ENCODE peak calls at places on chromosomes 13 and 19, in six cellular contexts. F is H1, C is thyroid gland, D is left ventricle myocardium inferior, Y is GM23338, Q is A549. H is an unnamed sample.
A peak's percentile ranks its signal among the peaks of the same experiment; 100 is the strongest.

GRCh38 chr13:112240076-112240475 is 136.1 kb upstream of the SPACA7 start:
- DNase-seq in F (no peak), Y (no peak), Q (no peak), C (no peak), D (no peak), H (no peak)

GRCh38 chr19:43777163-43777700 is 3.5 kb downstream of the KCNN4 start:
- DNase-seq in C (no peak), D (no peak), Y (no peak), Q (peak; percentile 57), F (no peak), H (no peak)

GRCh38 chr19:16429066-16429758 is 42.6 kb downstream of the EPS15L1 start:
- DNase-seq in D (peak; percentile 80), C (peak; percentile 95), Q (no peak), Y (no peak), F (no peak), H (no peak)

GRCh38 chr13:109787135-109787954 is 962 bp upstream of the IRS2 start:
- DNase-seq in C (peak; percentile 53), D (peak; percentile 40), Q (no peak), Y (peak; percentile 74), F (no peak), H (no peak)

GRCh38 chr13:40362502-40362901 is 303.9 kb downstream of the FOXO1 start:
- DNase-seq in C (no peak), F (no peak), Y (no peak), Q (no peak), D (no peak), H (no peak)

GRCh38 chr13:85603735-85604134 is 195.5 kb downstream of the SLITRK6 start:
- DNase-seq in Q (no peak), Y (no peak), C (no peak), D (no peak), F (no peak), H (no peak)

GRCh38 chr19:3201072-3201700 is 15.5 kb downstream of the NCLN start:
- DNase-seq in F (no peak), C (no peak), Q (no peak), D (no peak), Y (no peak), H (no peak)

GRCh38 chr13:44406617-44407016 is 33.0 kb downstream of the SERP2 start:
- DNase-seq in Q (no peak), C (no peak), D (no peak), F (no peak), Y (no peak), H (no peak)

GRCh38 chr19:35109395-35110112 is 6.1 kb upstream of the FXYD3 start:
- DNase-seq in C (no peak), F (no peak), Y (peak; percentile 30), D (no peak), Q (no peak), H (no peak)

GRCh38 chr19:40701758-40702157 is 11.3 kb upstream of the NUMBL start:
- DNase-seq in Y (no peak), C (no peak), Q (no peak), F (no peak), D (no peak), H (no peak)

GRCh38 chr19:31317542-31317941 is 31.7 kb downstream of the TSHZ3 start:
- DNase-seq in Y (peak; percentile 39), D (no peak), C (no peak), Q (no peak), F (no peak), H (no peak)

GRCh38 chr19:31314849-31315620 is 34.2 kb downstream of the TSHZ3 start:
- DNase-seq in F (no peak), Q (no peak), C (no peak), Y (no peak), D (no peak), H (no peak)

GRCh38 chr19:31317098-31317497 is 32.1 kb downstream of the TSHZ3 start:
- DNase-seq in Q (no peak), C (no peak), D (no peak), F (no peak), Y (no peak), H (no peak)

GRCh38 chr19:31315621-31316011 is 33.6 kb downstream of the TSHZ3 start:
- DNase-seq in C (no peak), D (no peak), Y (no peak), F (no peak), Q (no peak), H (no peak)

DNA sequence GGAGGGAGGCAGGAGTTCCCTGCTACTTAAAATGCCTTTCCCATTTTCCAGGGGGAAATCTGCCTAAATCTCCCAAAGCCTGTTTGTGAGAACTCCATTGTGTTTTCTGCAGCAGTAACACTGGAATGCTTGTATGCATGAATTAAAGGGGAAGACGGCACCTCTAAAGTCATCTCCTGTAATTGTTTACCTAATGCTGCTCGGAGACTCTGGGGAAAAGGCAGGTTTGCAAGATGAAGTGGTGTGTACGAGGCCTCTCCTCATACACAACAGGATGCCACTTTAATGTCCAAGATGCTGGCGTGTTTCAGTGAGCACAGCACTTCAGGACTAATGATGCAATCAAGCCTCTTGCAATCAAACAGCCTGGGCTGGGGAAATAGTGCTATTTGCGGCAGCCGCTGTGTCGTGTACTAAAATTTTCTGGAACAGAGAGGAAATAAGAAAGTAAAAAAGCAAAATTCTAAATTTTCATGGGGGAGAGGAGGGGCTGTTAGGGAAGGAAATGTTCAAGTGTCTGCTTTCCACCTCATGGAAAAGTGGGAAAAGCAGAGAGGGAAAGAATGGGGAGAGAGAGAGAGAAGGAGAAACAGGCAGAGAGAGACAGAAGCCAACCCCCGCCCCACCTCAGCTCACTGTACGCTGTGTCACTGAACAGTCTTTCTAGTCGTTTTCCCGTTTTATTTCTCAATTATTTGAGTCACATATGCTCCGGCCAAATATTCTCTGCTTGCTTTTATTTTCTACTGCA is 32.9 kb downstream of the TSHZ3 start:
- DNase-seq in D (no peak), C (peak; percentile 58), Q (no peak), Y (peak; percentile 59), F (no peak), H (no peak)
- H3K4me3 ChIP-seq in D (peak overlapping the region; percentile 33), C (no peak overlapping the region), Q (no peak overlapping the region), Y (peak overlapping the region; percentile 16), F (no peak overlapping the region), H (no peak overlapping the region)

DNA sequence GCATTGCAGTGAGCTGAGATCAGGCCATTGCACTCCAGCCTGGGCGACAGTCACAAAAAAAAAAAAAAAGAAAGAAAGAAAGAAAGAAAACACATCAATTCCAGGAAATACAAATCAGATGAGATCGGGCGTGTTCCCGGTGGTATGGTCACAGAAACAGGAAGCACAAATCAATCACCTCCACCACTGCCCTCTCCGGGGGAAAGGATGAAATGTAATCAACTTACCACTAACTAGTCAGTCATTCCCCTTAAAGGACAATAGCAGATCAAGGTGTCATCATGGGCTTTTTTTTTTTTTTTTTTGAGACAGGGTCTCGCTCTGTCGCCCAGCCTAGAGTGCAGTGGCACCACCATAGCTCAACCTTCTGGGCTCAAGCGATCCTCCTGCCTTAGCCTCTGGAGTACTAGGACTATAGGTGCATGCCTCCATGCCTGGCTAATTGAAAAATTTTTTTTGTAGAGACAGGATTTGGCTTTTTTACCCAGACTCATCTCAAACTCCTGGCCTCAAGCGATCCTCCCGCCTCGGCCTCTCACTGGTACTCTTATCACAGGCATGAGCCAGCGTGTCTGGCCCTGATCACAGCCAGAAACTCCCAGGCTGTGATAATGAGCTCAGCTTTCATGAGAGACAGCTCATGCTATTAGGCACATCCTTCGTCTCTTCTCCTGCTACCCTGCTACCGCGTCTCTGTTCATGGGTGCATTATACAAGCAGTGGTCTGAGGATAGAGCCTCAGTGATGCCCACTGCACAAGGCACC is 6.8 kb upstream of the DPRX start:
- DNase-seq in F (no peak), Y (no peak), Q (no peak), D (no peak), C (no peak), H (no peak)
- H3K4me1 ChIP-seq in F (no peaks in the 10 kb centered on the region), Y (peaks cover 5% of the 10 kb centered on the region), Q (no peaks in the 10 kb centered on the region), D (peaks cover 7% of the 10 kb centered on the region), C (no peaks in the 10 kb centered on the region), H (no peaks in the 10 kb centered on the region)

GRCh38 chr13:37270206-37271001 is 164.9 kb upstream of the CSNK1A1L start:
- DNase-seq in Y (peak; percentile 21), F (no peak), C (no peak), Q (no peak), D (no peak), H (no peak)
- TF ChIP-seq CTCF in Y (peak; percentile 55), F (peak; percentile 20), C (no peak), Q (no peak), D (no peak), H (no peak)

DNA sequence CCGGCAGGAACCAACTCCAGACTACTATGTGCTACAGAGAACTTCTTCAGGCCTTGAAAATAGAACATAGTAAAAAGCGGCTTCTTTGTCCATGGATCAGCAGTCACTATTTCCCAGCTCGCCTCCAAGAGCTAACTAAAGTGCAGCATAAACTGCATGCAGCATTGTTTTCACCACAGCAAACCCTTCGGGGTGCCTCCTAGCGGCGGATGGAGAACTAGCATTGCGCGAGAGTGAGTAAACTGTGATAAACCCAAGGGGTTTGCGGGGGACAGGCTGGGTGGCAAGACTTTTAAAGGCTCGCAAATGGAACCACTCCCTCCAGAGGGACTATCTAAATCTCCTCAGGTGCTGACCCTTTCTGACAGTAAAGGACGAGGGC is 21.6 kb upstream of the SGCG start:
- DNase-seq in Y (peak; percentile 90), F (no peak), Q (peak; percentile 24), D (peak; percentile 33), C (no peak), H (no peak)
- H3K4me3 ChIP-seq in Y (peak overlapping the region; percentile 93), F (peak overlapping the region; percentile 73), Q (peak overlapping the region; percentile 41), D (peak overlapping the region; percentile 65), C (no peak overlapping the region), H (peak overlapping the region; percentile 46)